ENCODE peak calls at places on chromosomes 4 and X, in four cellular contexts. Z is fibroblast of the conjunctiva, V is GM10248, Y is occipital lobe. R is an unnamed sample.

GRCh38 chrX:11053351-11053750 is 57.8 kb upstream of the HCCS start:
- DNase-seq in Z (no peak), V (no peak), Y (no peak), R (no peak)

GRCh38 chr4:43163101-43163792 is 270.7 kb downstream of the GRXCR1 start:
- DNase-seq in Z (no peak), V (no peak), Y (no peak), R (no peak)

GRCh38 chrX:123788744-123789143 is 55.9 kb upstream of the THOC2 start:
- DNase-seq in Z (no peak), V (no peak), Y (no peak), R (no peak)

GRCh38 chr4:63218837-63219236 is 1190.4 kb downstream of the TECRL start:
- DNase-seq in Z (no peak), V (no peak), Y (no peak), R (no peak)

GRCh38 chrX:132173647-132174046 is 45.6 kb downstream of the RAP2C start:
- DNase-seq in Z (no peak), V (no peak), Y (no peak), R (no peak)

GRCh38 chrX:34294665-34295064 is 162.6 kb upstream of the FAM47A start:
- DNase-seq in Z (no peak), V (no peak), Y (no peak), R (no peak)

GRCh38 chrX:10102046-10102704 is 54.6 kb upstream of the CLCN4 start:
- DNase-seq in Z (no peak), V (no peak), Y (no peak), R (no peak)

GRCh38 chrX:13120017-13120416 is 75.6 kb upstream of the FAM9C start:
- DNase-seq in Z (no peak), V (no peak), Y (no peak), R (no peak)

GRCh38 chrX:46715997-46716396 is 42.9 kb downstream of the SLC9A7 start:
- DNase-seq in Z (no peak), V (no peak), Y (no peak), R (no peak)

GRCh38 chrX:53284684-53285447 is 3.5 kb upstream of the IQSEC2 start:
- DNase-seq in Z (no peak), V (peak), Y (peak), R (peak)

GRCh38 chr4:8294036-8294435 is 24.5 kb downstream of the HTRA3 start:
- DNase-seq in Z (no peak), V (no peak), Y (no peak), R (no peak)

GRCh38 chrX:94178145-94178790 is 504.3 kb downstream of the FAM133A start:
- DNase-seq in Z (no peak), V (no peak), Y (no peak), R (no peak)

GRCh38 chr4:61489927-61490326 is 289.8 kb downstream of the ADGRL3 start:
- DNase-seq in Z (no peak), V (no peak), Y (no peak), R (no peak)

GRCh38 chrX:46666831-46667230 is 92.1 kb downstream of the SLC9A7 start:
- DNase-seq in Z (no peak), V (no peak), Y (no peak), R (no peak)

GRCh38 chr4:178738026-178738425 is 1295.8 kb upstream of the AGA start:
- DNase-seq in Z (no peak), V (no peak), Y (no peak), R (no peak)

GRCh38 chr4:6746721-6747689 is 31.0 kb downstream of the BLOC1S4 start:
- DNase-seq in Z (no peak), V (no peak), Y (no peak), R (no peak)

GRCh38 chr4:123624959-123625358 is 228.4 kb downstream of the SPRY1 start:
- DNase-seq in Z (no peak), V (no peak), Y (no peak), R (no peak)

GRCh38 chrX:128106630-128107029 is 54.4 kb upstream of the ACTRT1 start:
- DNase-seq in Z (no peak), V (no peak), Y (no peak), R (peak)

GRCh38 chr4:184163813-184164212 is 53.9 kb downstream of the ENPP6 start:
- DNase-seq in Z (no peak), V (no peak), Y (peak), R (peak)

GRCh38 chr4:94508256-94508655 is 56.5 kb downstream of the PDLIM5 start:
- DNase-seq in Z (no peak), V (no peak), Y (no peak), R (no peak)

GRCh38 chrX:15737188-15737956 is 698 bp upstream of the CA5B start:
- DNase-seq in Z (no peak), V (no peak), Y (no peak), R (peak)

GRCh38 chrX:152450076-152450475 is 1.0 kb downstream of the GABRA3 start:
- DNase-seq in Z (no peak), V (no peak), Y (no peak), R (no peak)

GRCh38 chr4:1253831-1254230 is 4.9 kb upstream of the CTBP1 start:
- DNase-seq in Z (no peak), V (no peak), Y (no peak), R (no peak)

GRCh38 chr4:82667761-82668505 is 106.1 kb upstream of the TMEM150C start:
- DNase-seq in Z (no peak), V (no peak), Y (no peak), R (no peak)

GRCh38 chrX:107654778-107655761 is 26.8 kb downstream of the PRPS1 start:
- DNase-seq in Z (peak), V (peak), Y (no peak), R (peak)

GRCh38 chrX:134679226-134679625 is 21.0 kb upstream of the PLAC1 start:
- DNase-seq in Z (peak), V (no peak), Y (no peak), R (no peak)

GRCh38 chrX:10072786-10073568 is 83.8 kb upstream of the CLCN4 start:
- DNase-seq in Z (no peak), V (no peak), Y (peak), R (no peak)

GRCh38 chr4:187276786-187277408 is 553.2 kb upstream of the FAT1 start:
- DNase-seq in Z (peak), V (no peak), Y (no peak), R (no peak)

GRCh38 chr4:131764730-131765129 is 1384.4 kb upstream of the PCDH10 start:
- DNase-seq in Z (no peak), V (no peak), Y (no peak), R (no peak)

GRCh38 chr4:182465114-182465513 is 221.9 kb downstream of the TENM3 start:
- DNase-seq in Z (no peak), V (no peak), Y (no peak), R (no peak)

GRCh38 chrX:19799319-19800182 is 87.8 kb downstream of the SH3KBP1 start:
- DNase-seq in Z (peak), V (no peak), Y (peak), R (peak)

GRCh38 chr4:75653845-75654503 is 19.2 kb downstream of the G3BP2 start:
- DNase-seq in Z (no peak), V (no peak), Y (no peak), R (no peak)

GRCh38 chr4:146340798-146341197 is 126.5 kb downstream of the REELD1 start:
- DNase-seq in Z (peak), V (no peak), Y (no peak), R (peak)

GRCh38 chr4:77240469-77241066 is 83.6 kb downstream of the CCNG2 start:
- DNase-seq in Z (peak), V (peak), Y (peak), R (peak)

GRCh38 chr4:119559044-119559647 is 69.5 kb downstream of the PDE5A start:
- DNase-seq in Z (peak), V (peak), Y (no peak), R (peak)

R was measured in OCI-LY7.